ENCODE peak calls at places on chromosome 5, in six cellular contexts. D is hepatocyte, Y is SK-N-SH, S is body of pancreas, J is uterus, C is heart left ventricle. F is an unnamed sample. For H3K27me3, the result is how much of the 10 kb centered on the place peaks cover.

GRCh38 chr5:60852940-60853339 is 8.9 kb upstream of the ELOVL7 start:
- DNase-seq in D (no peak), J (no peak), C (no peak), S (no peak), Y (no peak), F (no peak)

GRCh38 chr5:69329905-69330489 is 2.6 kb downstream of the CCDC125 start:
- DNase-seq in J (no peak), D (peak), Y (no peak), S (no peak), C (no peak), F (no peak)

GRCh38 chr5:138282918-138283742 is 8.7 kb upstream of the GFRA3 start:
- DNase-seq in J (no peak), Y (peak), D (peak), S (peak), C (peak), F (peak)

GRCh38 chr5:56025303-56025885 is 30.6 kb upstream of the IL6ST start:
- DNase-seq in Y (no peak), J (no peak), D (peak), C (no peak), S (no peak), F (no peak)

GRCh38 chr5:177105546-177106476 is 19.1 kb downstream of the FGFR4 start:
- DNase-seq in C (no peak), Y (no peak), S (no peak), J (no peak), D (no peak), F (no peak)

GRCh38 chr5:177471610-177472356 is 1.7 kb downstream of the DBN1 start:
- DNase-seq in D (no peak), Y (peak), S (no peak), J (no peak), C (no peak), F (no peak)

GRCh38 chr5:143879646-143880045 is 67.7 kb downstream of the HMHB1 start:
- DNase-seq in D (no peak), C (no peak), Y (no peak), J (no peak), S (no peak), F (no peak)

GRCh38 chr5:57009811-57010210 is 57.9 kb upstream of the MIER3 start:
- DNase-seq in D (no peak), J (no peak), Y (no peak), S (no peak), C (no peak), F (no peak)

GRCh38 chr5:139295692-139296091 is 2.2 kb downstream of the MATR3 start:
- DNase-seq in Y (no peak), S (no peak), D (no peak), J (no peak), C (no peak), F (peak)

GRCh38 chr5:170440771-170441370 is 51.7 kb upstream of the KCNMB1 start:
- DNase-seq in Y (no peak), C (no peak), D (no peak), S (no peak), J (no peak), F (no peak)

DNA sequence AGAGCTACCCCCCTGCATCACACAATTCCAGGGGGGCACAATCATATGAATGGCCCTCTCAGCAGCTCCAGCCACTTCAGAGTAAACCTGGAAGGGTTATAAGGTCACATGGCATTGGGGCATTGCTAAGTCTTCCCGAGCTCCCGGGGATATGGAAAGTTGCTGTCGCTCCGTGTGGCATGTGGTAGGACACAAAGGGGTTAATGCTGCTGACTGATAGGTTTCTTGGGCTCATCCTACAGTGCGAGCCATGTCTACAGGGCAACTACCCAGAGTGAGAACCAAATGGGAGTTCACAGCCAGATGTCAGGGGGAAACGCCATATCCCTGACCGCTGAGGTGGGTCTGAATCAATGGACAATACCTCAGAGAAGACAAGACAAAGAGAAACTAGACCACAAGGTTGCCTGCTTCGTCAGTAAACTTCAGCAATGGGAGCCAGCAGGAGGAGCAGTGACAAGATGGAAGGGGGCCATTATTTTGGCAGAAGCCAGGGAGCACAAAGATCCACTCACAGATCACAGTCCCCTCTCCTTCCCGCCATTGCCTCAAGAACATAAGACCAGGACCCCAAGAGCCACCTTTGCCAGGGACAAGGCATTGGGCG is 52.4 kb upstream of the SHISAL2B start:
- DNase-seq in J (no peak), D (no peak), C (no peak), Y (no peak), S (no peak), F (peak)
- TF ChIP-seq CTCF in J (no peak), D (no peak), C (no peak), Y (peak), S (no peak), F (peak)

GRCh38 chr5:174725261-174725990 is 1.0 kb downstream of the MSX2 start:
- DNase-seq in S (no peak), C (no peak), J (no peak), Y (no peak), D (no peak), F (peak)
- H3K27me3 ChIP-seq in S (under half), C (half or more), J (under half), Y (under half), D (under half), F (half or more)

DNA sequence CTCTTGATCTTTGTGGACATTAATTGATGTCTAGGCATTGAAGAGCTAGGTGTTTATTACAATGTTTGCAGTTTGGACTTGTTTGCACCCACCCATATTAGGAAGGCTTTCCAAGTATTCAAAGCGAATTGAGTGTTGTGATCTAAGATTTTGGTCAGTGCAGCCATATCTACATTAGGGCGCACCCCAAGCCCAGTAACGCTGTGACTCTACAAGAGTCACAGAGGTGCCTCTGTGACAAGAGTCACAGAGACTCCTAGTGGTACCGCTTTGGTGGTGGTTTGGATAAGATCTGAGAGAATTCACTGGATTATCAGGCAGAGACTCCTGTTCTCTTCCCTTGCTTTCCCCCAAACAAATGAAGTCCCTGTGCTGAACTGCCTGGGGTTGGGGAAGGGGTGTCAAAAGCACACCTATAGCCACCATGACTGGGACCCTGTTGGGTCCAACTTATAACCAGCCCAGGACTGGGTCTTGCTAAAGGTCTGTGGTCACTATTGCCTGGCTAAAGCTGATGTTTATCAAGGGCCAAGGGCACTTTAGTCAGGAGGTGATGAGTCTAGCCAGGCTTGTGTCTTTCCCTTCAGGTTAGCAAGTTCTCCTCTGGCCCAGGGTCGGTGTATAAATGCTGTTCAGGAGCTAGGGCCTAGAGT is 114.1 kb upstream of the RIOK2 start:
- DNase-seq in S (no peak), D (peak), J (no peak), C (no peak), Y (peak), F (peak)
- TF ChIP-seq CTCF in S (no peak), D (peak), J (no peak), C (no peak), Y (peak), F (peak)

DNA sequence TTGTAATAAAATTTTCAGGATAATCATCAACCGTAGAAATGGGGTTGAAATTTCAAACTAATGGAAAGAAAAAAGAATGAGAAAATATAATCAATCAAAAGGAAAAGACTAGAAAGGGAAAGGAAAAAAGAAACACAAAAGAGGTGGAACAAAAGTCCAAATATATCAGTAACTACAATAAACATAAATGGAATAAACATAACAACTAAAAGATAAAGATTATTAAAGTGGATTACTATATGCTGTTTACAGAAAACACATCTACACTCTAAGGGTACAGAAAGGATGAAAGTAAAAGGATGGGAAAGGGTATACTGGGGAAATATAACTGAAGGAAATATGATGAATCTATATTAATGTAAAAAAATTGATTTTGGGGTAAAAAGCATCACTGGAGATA is 43.0 kb downstream of the AHRR start:
- DNase-seq in C (no peak), J (no peak), S (no peak), D (no peak), Y (no peak), F (no peak)
- H3K27me3 ChIP-seq in C (under half), J (under half), S (under half), D (under half), Y (under half), F (under half)

GRCh38 chr5:150778517-150779396 is at the start of gene SMIM3:
- DNase-seq in S (peak), Y (peak), D (peak), C (peak), J (peak), F (peak)
- TF ChIP-seq CTCF in S (peak), Y (peak), D (peak), C (peak), J (peak), F (peak)

GRCh38 chr5:165775094-165775493 is 2269.7 kb downstream of the MAT2B start:
- DNase-seq in S (no peak), D (no peak), C (no peak), Y (no peak), J (no peak), F (peak)
- H3K27me3 ChIP-seq in S (under half), D (under half), C (under half), Y (under half), J (under half), F (under half)

GRCh38 chr5:136374003-136374402 is 8.7 kb upstream of the TRPC7 start:
- DNase-seq in J (no peak), D (peak), Y (no peak), S (no peak), C (no peak), F (peak)
- TF ChIP-seq CTCF in J (no peak), D (peak), Y (peak), S (peak), C (no peak), F (peak)

DNA sequence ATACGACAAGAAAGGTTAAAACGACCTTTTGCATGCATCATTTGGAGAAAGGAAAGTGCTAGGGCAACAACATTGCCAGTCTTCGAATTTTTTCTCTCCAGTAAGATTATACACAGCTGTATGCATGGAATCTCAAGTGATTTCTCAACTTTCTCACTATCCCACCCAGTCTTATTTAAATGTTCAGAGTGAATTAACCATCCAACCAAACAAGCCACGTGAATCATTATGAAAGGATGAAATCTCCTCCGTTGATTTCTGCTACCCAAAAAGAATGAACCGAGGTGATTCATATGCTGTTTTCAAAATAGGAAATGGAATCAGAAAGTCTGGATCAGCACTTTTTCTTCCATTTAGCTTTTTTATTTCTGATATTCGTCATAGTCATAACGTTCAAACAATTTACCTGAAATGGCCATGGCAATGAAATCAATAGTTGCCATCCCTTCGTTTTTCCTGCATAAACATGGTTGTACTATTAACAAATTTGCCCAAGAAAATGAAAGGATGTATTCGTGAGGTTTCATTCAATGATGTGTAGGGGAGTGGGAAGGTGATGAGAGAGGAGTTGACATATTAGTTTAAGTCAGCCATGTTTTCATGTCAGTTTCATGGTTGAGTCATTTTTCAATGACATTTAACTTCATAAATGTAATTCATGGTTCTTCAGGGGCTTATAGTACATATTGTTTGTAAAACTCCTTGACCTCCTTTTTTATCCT is 170.9 kb upstream of the WWC1 start:
- DNase-seq in J (no peak), C (no peak), D (no peak), S (no peak), Y (no peak), F (no peak)
- H3K27me3 ChIP-seq in J (under half), C (under half), D (under half), S (under half), Y (under half), F (under half)

GRCh38 chr5:65209341-65209740 is 272.4 kb downstream of the ADAMTS6 start:
- DNase-seq in S (no peak), C (no peak), J (no peak), Y (no peak), D (no peak), F (no peak)

DNA sequence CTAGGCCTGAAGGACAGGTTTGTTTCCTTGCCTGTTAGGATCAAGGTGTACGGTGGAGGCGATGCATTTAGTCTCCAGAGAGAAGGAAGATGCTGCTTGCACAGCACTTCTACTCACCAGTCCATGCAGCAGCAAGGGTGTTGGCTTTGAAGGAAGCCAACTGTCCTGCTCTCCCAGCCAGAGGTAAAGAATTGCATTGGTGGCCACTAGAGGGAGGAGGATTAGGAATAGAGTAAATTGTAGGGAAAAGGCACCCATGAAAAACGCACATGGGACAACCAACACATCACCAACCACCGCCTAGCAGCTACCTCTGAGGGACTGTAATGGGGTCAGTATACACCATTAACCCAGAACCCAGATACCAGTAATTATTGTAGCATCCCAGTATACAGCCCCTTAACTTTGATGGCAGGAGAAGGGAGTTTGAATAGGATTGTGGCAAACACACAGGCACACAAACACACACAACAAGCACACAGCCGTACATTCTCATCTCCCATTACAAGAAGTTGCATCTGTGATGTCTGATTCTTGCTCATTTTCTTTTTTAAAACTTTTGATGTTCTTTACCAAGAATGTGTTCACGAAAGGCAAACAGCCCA is 267.7 kb downstream of the ADAMTS6 start:
- DNase-seq in S (no peak), D (peak), J (no peak), C (peak), Y (peak), F (peak)
- TF ChIP-seq CTCF in S (peak), D (peak), J (peak), C (peak), Y (peak), F (peak)

DNA sequence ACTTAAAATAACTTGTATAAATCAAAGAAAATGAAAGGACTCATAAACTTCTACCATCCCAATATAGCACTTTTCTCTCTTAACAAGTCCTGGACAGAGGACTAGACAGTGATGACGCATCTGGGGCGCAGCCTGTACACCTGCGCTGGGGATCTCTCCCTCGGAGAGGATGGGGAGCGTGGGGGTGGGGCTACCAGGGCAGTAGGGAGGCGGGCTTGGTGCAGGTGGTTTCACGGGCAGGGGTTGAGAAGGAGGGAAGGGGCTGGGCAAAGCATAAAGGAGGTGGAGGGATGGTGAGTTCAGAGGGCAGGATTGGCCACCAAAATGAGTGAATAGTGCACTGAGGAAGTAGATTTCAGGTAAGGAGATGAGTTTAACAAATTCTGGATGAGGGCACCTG is 41.1 kb downstream of the STC2 start:
- DNase-seq in C (no peak), J (no peak), Y (no peak), D (no peak), S (no peak), F (no peak)
- H3K27me3 ChIP-seq in C (under half), J (under half), Y (under half), D (under half), S (under half), F (under half)